ENCODE peak calls at places on chromosomes 11 and 22, in nine cellular contexts. G, D, T, K, O, M, Z, Q and N are unnamed samples.

GRCh38 chr11:114280696-114281095 is 15.5 kb upstream of the NNMT start:
- DNase-seq in G (peak; percentile 78), D (peak; percentile 59), T (no peak), K (peak; percentile 51), O (peak; percentile 93), M (peak; percentile 86), Z (peak; percentile 61), Q (no peak), N (peak; percentile 66)

GRCh38 chr11:128903248-128904041 is 12.3 kb downstream of the KCNJ5 start:
- DNase-seq in G (no peak), D (no peak), T (no peak), K (peak; percentile 53), O (no peak), M (peak; percentile 85), Z (no peak), Q (no peak), N (no peak)

GRCh38 chr11:33624082-33624481 is 76.5 kb downstream of the C11orf91 start:
- DNase-seq in G (no peak), D (no peak), T (no peak), K (no peak), O (no peak), M (no peak), Z (no peak), Q (no peak), N (no peak)

GRCh38 chr22:23113067-23113846 is 28.5 kb downstream of the RSPH14 start:
- DNase-seq in G (no peak), D (no peak), T (no peak), K (no peak), O (no peak), M (no peak), Z (no peak), Q (no peak), N (no peak)

GRCh38 chr22:30474683-30475424 is 3.0 kb upstream of the SEC14L3 start:
- DNase-seq in G (peak; percentile 68), D (no peak), T (no peak), K (no peak), O (no peak), M (no peak), Z (no peak), Q (no peak), N (no peak)

GRCh38 chr11:34160049-34160721 is 54.8 kb downstream of the NAT10 start:
- DNase-seq in G (no peak), D (no peak), T (no peak), K (no peak), O (no peak), M (peak; percentile 77), Z (no peak), Q (no peak), N (no peak)

GRCh38 chr11:19963697-19964340 is 196.5 kb downstream of the DBX1 start:
- DNase-seq in G (no peak), D (no peak), T (no peak), K (no peak), O (no peak), M (no peak), Z (no peak), Q (no peak), N (no peak)

GRCh38 chr11:126219547-126219946 is 8.0 kb downstream of the FAM118B start:
- DNase-seq in G (no peak), D (peak; percentile 54), T (no peak), K (no peak), O (no peak), M (no peak), Z (no peak), Q (no peak), N (no peak)

GRCh38 chr22:33726294-33726711 is 194.0 kb downstream of the LARGE1 start:
- DNase-seq in G (no peak), D (no peak), T (no peak), K (no peak), O (peak; percentile 26), M (peak; percentile 58), Z (no peak), Q (peak; percentile 66), N (no peak)

GRCh38 chr22:38107692-38108515 is 2.6 kb downstream of the BAIAP2L2 start:
- DNase-seq in G (no peak), D (peak; percentile 92), T (no peak), K (peak; percentile 80), O (no peak), M (no peak), Z (no peak), Q (no peak), N (no peak)

GRCh38 chr11:124934862-124935547 is 842 bp downstream of the HEPACAM start:
- DNase-seq in G (no peak), D (no peak), T (no peak), K (no peak), O (peak; percentile 35), M (peak; percentile 92), Z (no peak), Q (no peak), N (no peak)

GRCh38 chr11:68343761-68344256 is 31.4 kb downstream of the LRP5 start:
- DNase-seq in G (no peak), D (peak; percentile 77), T (no peak), K (peak; percentile 85), O (no peak), M (no peak), Z (no peak), Q (no peak), N (no peak)

GRCh38 chr22:22085702-22086500 is 103.3 kb upstream of the TOP3B start:
- DNase-seq in G (peak; percentile 39), D (no peak), T (no peak), K (no peak), O (peak; percentile 17), M (peak; percentile 14), Z (no peak), Q (no peak), N (no peak)

GRCh38 chr22:22088658-22089458 is 106.3 kb upstream of the TOP3B start:
- DNase-seq in G (no peak), D (no peak), T (no peak), K (no peak), O (no peak), M (no peak), Z (no peak), Q (no peak), N (no peak)

GRCh38 chr22:22084089-22084711 is 101.6 kb upstream of the TOP3B start:
- DNase-seq in G (no peak), D (no peak), T (no peak), K (no peak), O (no peak), M (no peak), Z (no peak), Q (no peak), N (no peak)

GRCh38 chr22:22087854-22088657 is 105.5 kb upstream of the TOP3B start:
- DNase-seq in G (peak; percentile 32), D (no peak), T (no peak), K (no peak), O (no peak), M (no peak), Z (no peak), Q (no peak), N (no peak)

DNA sequence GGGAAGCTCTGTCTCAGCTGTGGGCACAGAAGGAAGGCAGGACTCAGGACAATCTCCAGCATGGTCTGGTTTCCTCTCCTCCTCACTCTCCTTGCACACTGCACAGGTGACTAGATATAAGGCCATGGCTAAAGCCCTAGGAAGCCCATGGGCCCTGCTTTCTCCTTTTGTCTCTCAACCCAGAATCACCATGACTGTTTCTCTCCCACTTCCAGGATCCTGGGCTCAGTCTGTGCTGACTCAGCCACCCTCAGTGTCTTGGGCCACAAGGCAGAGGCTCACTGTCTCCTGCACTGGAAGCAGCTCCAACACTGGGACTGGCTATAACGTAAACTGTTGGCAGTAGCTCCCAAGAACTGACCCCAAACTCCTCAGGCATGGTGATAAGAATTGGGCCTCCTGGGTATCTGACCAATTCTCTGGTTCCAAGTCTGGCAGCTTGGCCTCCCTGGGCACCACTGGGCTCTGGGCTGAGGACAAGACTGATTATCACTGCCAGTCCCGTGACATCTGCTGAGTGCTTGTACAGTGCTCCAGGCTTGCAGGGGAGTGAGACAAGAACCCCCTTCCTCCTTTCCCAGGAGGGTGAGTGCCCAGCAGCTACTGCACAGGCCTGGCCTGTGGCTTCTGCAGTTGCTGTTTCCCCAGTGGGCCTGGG is 104.0 kb upstream of the TOP3B start:
- DNase-seq in G (no peak), D (no peak), T (no peak), K (no peak), O (no peak), M (peak; percentile 0), Z (no peak), Q (no peak), N (no peak)
- TF ChIP-seq CTCF in G (no peak), D (no peak), T (no peak), K (no peak), O (no peak), M (no peak), Z (no peak), Q (no peak), N (no peak)

DNA sequence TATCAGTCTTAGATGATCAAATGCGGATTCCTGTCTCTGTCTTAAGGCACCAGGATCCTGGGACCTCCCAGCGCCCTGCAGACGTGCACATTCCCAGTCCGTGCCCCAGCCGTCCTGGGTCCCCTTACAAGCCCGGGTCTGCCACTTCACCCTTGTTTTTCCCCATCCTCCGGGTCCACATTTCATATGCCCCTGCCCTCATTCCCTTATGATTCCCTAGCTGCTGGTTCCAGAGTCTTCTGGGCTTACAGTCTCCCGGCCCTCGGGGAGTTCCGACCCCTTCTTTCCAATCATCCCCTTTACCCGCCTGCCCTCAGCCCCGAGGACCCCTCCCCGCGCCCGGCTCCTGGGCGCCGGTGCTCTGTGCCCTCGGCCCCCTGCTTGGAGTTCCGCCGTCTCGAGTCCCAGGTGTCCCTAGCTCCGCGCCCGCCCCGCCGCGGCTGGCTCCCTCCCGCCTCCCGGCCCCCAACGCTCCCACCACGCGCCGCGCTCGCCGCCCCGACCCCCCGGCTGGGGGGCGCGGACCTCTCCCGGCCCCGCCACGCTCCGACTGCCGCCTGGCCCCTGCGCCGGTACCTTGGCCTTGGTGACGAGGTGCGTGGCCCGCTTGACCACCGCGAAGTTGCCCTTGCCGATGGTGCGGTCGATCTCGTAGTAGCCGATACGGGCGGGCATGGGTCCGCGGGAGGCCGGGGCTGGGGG is 510 bp downstream of the SIK3 start:
- DNase-seq in G (peak; percentile 18), D (peak; percentile 45), T (no peak), K (peak; percentile 54), O (peak; percentile 33), M (no peak), Z (peak; percentile 45), Q (no peak), N (no peak)
- TF ChIP-seq CTCF in G (no peak), D (no peak), T (no peak), K (no peak), O (no peak), M (no peak), Z (no peak), Q (no peak), N (no peak)

DNA sequence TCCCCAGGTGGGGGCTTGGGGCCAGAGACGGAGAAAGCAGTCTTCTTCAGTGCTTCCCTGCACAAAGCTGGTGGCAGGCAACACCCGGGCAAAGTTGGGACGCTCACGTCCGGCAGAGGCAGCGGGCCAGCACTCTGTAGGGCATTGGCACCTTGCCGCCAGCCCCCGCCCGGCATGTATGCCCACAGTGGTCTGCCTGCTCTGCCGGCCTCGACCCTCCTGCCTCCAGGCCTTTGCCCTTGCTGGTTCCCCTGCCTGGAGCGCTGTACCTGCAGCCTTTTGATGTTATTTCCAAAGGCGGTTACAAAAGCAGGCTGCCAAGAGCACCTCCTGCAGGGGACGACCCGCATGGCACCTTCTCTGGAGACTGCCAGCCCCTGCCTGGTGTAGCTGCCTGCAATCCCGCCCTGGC is 56.5 kb upstream of the SHISAL1 start:
- DNase-seq in G (no peak), D (no peak), T (no peak), K (no peak), O (no peak), M (no peak), Z (no peak), Q (no peak), N (no peak)
- TF ChIP-seq CTCF in G (no peak), D (no peak), T (no peak), K (no peak), O (peak; percentile 28), M (peak; percentile 15), Z (peak; percentile 27), Q (peak; percentile 60), N (peak; percentile 38)

GRCh38 chr11:66418168-66418985 is 2.5 kb upstream of the NPAS4 start:
- DNase-seq in G (peak; percentile 77), D (peak; percentile 55), T (peak; percentile 74), K (peak; percentile 65), O (peak; percentile 90), M (peak; percentile 94), Z (peak; percentile 78), Q (no peak), N (peak; percentile 91)
- TF ChIP-seq CTCF in G (peak; percentile 66), D (no peak), T (peak; percentile 58), K (no peak), O (peak; percentile 73), M (peak; percentile 44), Z (no peak), Q (peak; percentile 60), N (no peak)